ENCODE peak calls at places on chromosomes 1 and 21, in four cellular contexts. P, Y, Q and K are unnamed samples.

GRCh38 chr1:116738673-116739370 is 15.4 kb upstream of the CD2 start:
- DNase-seq in P (no peak), Y (no peak), Q (no peak), K (no peak)

GRCh38 chr1:244046907-244047738 is 4.0 kb upstream of the ZBTB18 start:
- DNase-seq in P (no peak), Y (no peak), Q (no peak), K (no peak)

GRCh38 chr1:85027242-85027983 is 20.9 kb downstream of the MCOLN3 start:
- DNase-seq in P (no peak), Y (no peak), Q (no peak), K (no peak)

GRCh38 chr1:98251497-98251896 is 330.7 kb upstream of the DPYD start:
- DNase-seq in P (no peak), Y (no peak), Q (no peak), K (no peak)

GRCh38 chr1:213871179-213871578 is 116.6 kb upstream of the PROX1 start:
- DNase-seq in P (no peak), Y (no peak), Q (no peak), K (no peak)

GRCh38 chr1:30250338-30251022 is 472.9 kb downstream of the MATN1 start:
- DNase-seq in P (no peak), Y (peak), Q (no peak), K (no peak)

GRCh38 chr1:2976180-2976562 is 45.1 kb upstream of the ACTRT2 start:
- DNase-seq in P (no peak), Y (no peak), Q (no peak), K (no peak)

GRCh38 chr21:43360441-43361126 is 66.3 kb downstream of the SIK1 start:
- DNase-seq in P (no peak), Y (no peak), Q (no peak), K (no peak)

GRCh38 chr1:217067642-217068041 is 344.4 kb upstream of the ESRRG start:
- DNase-seq in P (no peak), Y (no peak), Q (no peak), K (no peak)

GRCh38 chr1:67144696-67145095 is 9.9 kb upstream of the C1orf141 start:
- DNase-seq in P (no peak), Y (no peak), Q (no peak), K (no peak)

GRCh38 chr1:25504706-25505560 is 38.5 kb upstream of the LDLRAP1 start:
- DNase-seq in P (no peak), Y (no peak), Q (no peak), K (no peak)

GRCh38 chr1:226558293-226558692 is 9.7 kb downstream of the STUM start:
- DNase-seq in P (no peak), Y (no peak), Q (no peak), K (no peak)

GRCh38 chr1:163258181-163258580 is 55.5 kb upstream of the RGS5 start:
- DNase-seq in P (no peak), Y (no peak), Q (no peak), K (no peak)

GRCh38 chr1:237211540-237211939 is 169.6 kb downstream of the RYR2 start:
- DNase-seq in P (no peak), Y (no peak), Q (no peak), K (no peak)

GRCh38 chr1:32759997-32760623 is 57.0 kb downstream of the YARS1 start:
- DNase-seq in P (no peak), Y (no peak), Q (no peak), K (no peak)

GRCh38 chr1:244599937-244600350 is 53.0 kb upstream of the DESI2 start:
- DNase-seq in P (no peak), Y (no peak), Q (no peak), K (no peak)

GRCh38 chr1:54105736-54106269 is 47.0 kb downstream of the CDCP2 start:
- DNase-seq in P (no peak), Y (no peak), Q (no peak), K (no peak)

GRCh38 chr1:46173361-46173856 is 1.5 kb upstream of the TSPAN1 start:
- DNase-seq in P (no peak), Y (peak), Q (peak), K (no peak)